ENCODE peak calls at places on chromosome 15, in five cellular contexts. R, S, U, G and C are unnamed samples.

GRCh38 chr15:33561407-33561806 is 250.6 kb downstream of the RYR3 start:
- DNase-seq in S (no peak), U (no peak), G (no peak), R (no peak), C (no peak)

GRCh38 chr15:76840830-76841460 is 64.2 kb downstream of the SCAPER start:
- DNase-seq in G (no peak), R (no peak), S (peak; percentile 32), U (peak; percentile 47), C (peak; percentile 26)

GRCh38 chr15:70047386-70048195 is 50.1 kb downstream of the TLE3 start:
- DNase-seq in U (no peak), S (no peak), R (no peak), G (no peak), C (no peak)

GRCh38 chr15:100170280-100170654 is 171.5 kb downstream of the ADAMTS17 start:
- DNase-seq in S (no peak), G (no peak), U (no peak), R (no peak), C (no peak)

GRCh38 chr15:27679621-27680521 is 419.2 kb downstream of the OCA2 start:
- DNase-seq in G (no peak), U (no peak), R (no peak), S (no peak), C (no peak)

GRCh38 chr15:48120751-48121150 is at the start of gene SLC24A5:
- DNase-seq in S (no peak), G (no peak), R (no peak), U (no peak), C (no peak)

GRCh38 chr15:51227967-51228783 is 110.2 kb downstream of the CYP19A1 start:
- DNase-seq in S (peak; percentile 85), G (peak; percentile 52), R (peak; percentile 44), U (peak; percentile 75), C (peak; percentile 69)

GRCh38 chr15:84079885-84080777 is 155.4 kb upstream of the GOLGA6L4 start:
- DNase-seq in R (no peak), S (no peak), G (peak; percentile 2), U (peak; percentile 60), C (no peak)

GRCh38 chr15:41888662-41889253 is 5.1 kb downstream of the SPTBN5 start:
- DNase-seq in R (no peak), U (no peak), S (no peak), G (no peak), C (no peak)

GRCh38 chr15:45320581-45320980 is 57.8 kb downstream of the GATM start:
- DNase-seq in U (peak; percentile 46), G (no peak), R (no peak), S (no peak), C (no peak)

GRCh38 chr15:36403351-36403750 is 176.1 kb upstream of the CDIN1 start:
- DNase-seq in U (no peak), G (no peak), R (no peak), S (peak; percentile 85), C (no peak)

GRCh38 chr15:23447107-23447500 is at the start of gene GOLGA6L2:
- DNase-seq in G (no peak), U (no peak), S (peak; percentile 71), R (peak; percentile 54), C (no peak)

GRCh38 chr15:23629234-23629805 is 18.3 kb downstream of the MAGEL2 start:
- DNase-seq in S (peak; percentile 13), G (no peak), R (no peak), U (peak; percentile 20), C (no peak)

GRCh38 chr15:31437686-31438085 is 111.1 kb downstream of the KLF13 start:
- DNase-seq in U (no peak), S (no peak), R (no peak), G (no peak), C (no peak)

GRCh38 chr15:45179221-45179985 is 8.4 kb downstream of the SHF start:
- DNase-seq in U (peak; percentile 17), S (peak; percentile 10), G (no peak), R (no peak), C (no peak)

GRCh38 chr15:40235201-40235890 is 3.5 kb upstream of the PAK6 start:
- DNase-seq in U (no peak), G (no peak), R (no peak), S (no peak), C (no peak)

GRCh38 chr15:72902245-72902928 is 118.8 kb upstream of the ADPGK start:
- DNase-seq in S (peak; percentile 19), R (no peak), U (peak; percentile 29), G (peak; percentile 41), C (peak; percentile 77)

GRCh38 chr15:65559941-65560340 is 29.7 kb downstream of the HACD3 start:
- DNase-seq in G (no peak), R (no peak), S (no peak), U (no peak), C (no peak)

GRCh38 chr15:58447244-58448010 is 15.6 kb downstream of the LIPC start:
- DNase-seq in R (no peak), U (peak; percentile 79), G (no peak), S (peak; percentile 84), C (peak; percentile 88)

GRCh38 chr15:92921215-92922131 is 21.3 kb downstream of the CHD2 start:
- DNase-seq in R (no peak), G (no peak), S (peak; percentile 54), U (peak; percentile 96), C (no peak)